ENCODE peak calls at places on chromosomes 4 and X, in ten cellular contexts. Q is lower leg skin, C is transverse colon, W is suprapubic skin, M is spleen, U is stomach, R is adrenal gland, O is breast epithelium, P is NB4, N is tibial nerve. D is an unnamed sample.

GRCh38 chr4:2817701-2818350 is 24.9 kb downstream of the SH3BP2 start:
- DNase-seq in Q (no peak), C (peak; percentile 66), W (no peak), M (peak; percentile 85), U (no peak), R (no peak), O (no peak), P (no peak), N (no peak), D (no peak)

GRCh38 chrX:154354013-154354412 is 20.4 kb downstream of the FLNA start:
- DNase-seq in Q (no peak), C (no peak), W (no peak), M (no peak), U (no peak), R (no peak), O (no peak), P (no peak), N (no peak), D (no peak)

GRCh38 chr4:83252782-83253405 is 31.7 kb downstream of the COQ2 start:
- DNase-seq in Q (no peak), C (peak; percentile 89), W (no peak), M (peak; percentile 83), U (peak; percentile 79), R (peak; percentile 72), O (no peak), P (peak; percentile 87), N (no peak), D (peak; percentile 83)

GRCh38 chrX:49850028-49850427 is 20.9 kb downstream of the PAGE4 start:
- DNase-seq in Q (no peak), C (no peak), W (no peak), M (no peak), U (no peak), R (no peak), O (no peak), P (peak; percentile 3), N (no peak), D (no peak)

GRCh38 chrX:10254746-10255145 is 98.0 kb downstream of the CLCN4 start:
- DNase-seq in Q (no peak), C (no peak), W (no peak), M (no peak), U (no peak), R (no peak), O (no peak), P (peak; percentile 8), N (no peak), D (no peak)

GRCh38 chr4:177706916-177707315 is 264.7 kb upstream of the AGA start:
- DNase-seq in Q (no peak), C (no peak), W (no peak), M (no peak), U (no peak), R (no peak), O (no peak), P (no peak), N (no peak), D (no peak)

GRCh38 chr4:25144870-25145481 is 15.3 kb downstream of the SEPSECS start:
- DNase-seq in Q (no peak), C (no peak), W (no peak), M (no peak), U (no peak), R (no peak), O (no peak), P (peak; percentile 51), N (no peak), D (no peak)

GRCh38 chrX:99348256-99348655 is 1061.8 kb downstream of the PCDH19 start:
- DNase-seq in Q (peak; percentile 62), C (no peak), W (no peak), M (no peak), U (no peak), R (no peak), O (no peak), P (no peak), N (no peak), D (no peak)

GRCh38 chr4:48681856-48682255 is 98.2 kb downstream of the FRYL start:
- DNase-seq in Q (no peak), C (no peak), W (no peak), M (no peak), U (no peak), R (no peak), O (no peak), P (no peak), N (no peak), D (no peak)

GRCh38 chrX:150854856-150855255 is 43.6 kb downstream of the CD99L2 start:
- DNase-seq in Q (no peak), C (no peak), W (no peak), M (no peak), U (no peak), R (no peak), O (no peak), P (no peak), N (no peak), D (no peak)

DNA sequence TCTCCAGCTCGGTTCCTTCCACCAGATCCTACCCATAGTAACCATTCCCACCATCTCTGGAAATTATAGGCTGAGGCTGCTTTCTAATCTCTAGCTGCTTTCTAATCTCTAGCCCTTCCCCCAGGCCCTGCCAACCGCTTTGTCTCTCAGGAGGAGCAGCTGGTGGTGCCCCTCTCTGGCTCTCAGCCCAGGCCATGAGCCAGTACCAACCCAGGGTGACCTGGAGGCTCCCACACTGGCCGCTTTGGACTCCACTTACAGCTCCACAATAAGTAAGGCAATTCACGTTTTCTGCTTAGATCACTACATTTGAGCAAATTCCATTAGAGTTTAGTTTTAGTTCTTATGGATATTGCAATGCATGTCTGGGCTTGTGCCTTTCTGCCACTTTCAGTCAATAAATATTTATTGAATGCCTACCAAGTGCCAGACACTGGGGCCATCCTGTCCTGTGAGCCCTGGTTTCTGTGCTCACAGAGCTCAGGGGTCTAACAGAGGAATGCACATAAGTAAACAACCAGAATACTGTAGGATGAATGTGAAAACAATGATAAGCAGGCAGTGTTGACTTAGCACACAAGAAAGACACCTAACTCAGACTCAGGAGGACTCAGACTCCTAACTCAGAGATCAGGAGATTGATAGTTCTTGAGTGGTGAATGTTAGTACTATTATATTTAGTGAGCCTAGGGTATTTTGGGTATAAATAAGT is 38.9 kb downstream of the SMC1A start:
- DNase-seq in Q (no peak), C (no peak), W (no peak), M (no peak), U (no peak), R (no peak), O (no peak), P (no peak), N (no peak), D (peak; percentile 43)
- TF ChIP-seq POLR2A in Q (no peak), C (no peak), W (no peak), M (no peak), U (no peak), R (no peak), O (no peak), P (no peak), N (no peak), D (no peak)

GRCh38 chr4:24116107-24116506 is 226.3 kb upstream of the PPARGC1A start:
- DNase-seq in Q (no peak), C (no peak), W (no peak), M (no peak), U (no peak), R (no peak), O (no peak), P (no peak), N (no peak), D (no peak)

GRCh38 chr4:24114444-24114843 is 224.6 kb upstream of the PPARGC1A start:
- DNase-seq in Q (no peak), C (no peak), W (no peak), M (no peak), U (no peak), R (no peak), O (no peak), P (no peak), N (no peak), D (no peak)

GRCh38 chr4:24115101-24115500 is 225.3 kb upstream of the PPARGC1A start:
- DNase-seq in Q (no peak), C (no peak), W (no peak), M (no peak), U (no peak), R (no peak), O (no peak), P (no peak), N (no peak), D (no peak)

GRCh38 chr4:24121395-24122175 is 231.7 kb upstream of the PPARGC1A start:
- DNase-seq in Q (no peak), C (no peak), W (no peak), M (no peak), U (no peak), R (no peak), O (no peak), P (no peak), N (no peak), D (no peak)

DNA sequence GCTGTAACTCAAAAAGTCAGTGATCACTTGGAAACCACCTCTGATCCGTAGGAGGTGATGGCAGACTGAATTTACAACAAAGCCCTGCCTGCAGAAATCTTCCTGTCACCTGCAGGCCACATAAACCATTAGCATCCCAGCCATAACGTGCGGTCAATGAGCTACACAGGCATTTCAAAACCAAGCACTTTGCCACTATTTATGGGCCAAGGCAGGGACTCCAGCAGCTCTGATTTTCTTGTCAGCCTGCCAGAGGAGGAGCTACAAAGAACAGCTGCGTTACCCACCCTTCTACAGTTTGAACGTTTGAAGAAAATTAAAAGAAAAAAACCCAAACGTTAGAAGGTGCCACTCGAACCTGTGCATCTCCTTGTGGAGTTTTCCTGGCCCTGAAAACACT is 228.2 kb upstream of the PPARGC1A start:
- DNase-seq in Q (no peak), C (no peak), W (no peak), M (no peak), U (no peak), R (no peak), O (no peak), P (no peak), N (no peak), D (no peak)
- TF ChIP-seq CTCF in Q (no peak), C (no peak), W (no peak), M (no peak), U (no peak), R (no peak), O (no peak), P (no peak), N (no peak), D (no peak)

DNA sequence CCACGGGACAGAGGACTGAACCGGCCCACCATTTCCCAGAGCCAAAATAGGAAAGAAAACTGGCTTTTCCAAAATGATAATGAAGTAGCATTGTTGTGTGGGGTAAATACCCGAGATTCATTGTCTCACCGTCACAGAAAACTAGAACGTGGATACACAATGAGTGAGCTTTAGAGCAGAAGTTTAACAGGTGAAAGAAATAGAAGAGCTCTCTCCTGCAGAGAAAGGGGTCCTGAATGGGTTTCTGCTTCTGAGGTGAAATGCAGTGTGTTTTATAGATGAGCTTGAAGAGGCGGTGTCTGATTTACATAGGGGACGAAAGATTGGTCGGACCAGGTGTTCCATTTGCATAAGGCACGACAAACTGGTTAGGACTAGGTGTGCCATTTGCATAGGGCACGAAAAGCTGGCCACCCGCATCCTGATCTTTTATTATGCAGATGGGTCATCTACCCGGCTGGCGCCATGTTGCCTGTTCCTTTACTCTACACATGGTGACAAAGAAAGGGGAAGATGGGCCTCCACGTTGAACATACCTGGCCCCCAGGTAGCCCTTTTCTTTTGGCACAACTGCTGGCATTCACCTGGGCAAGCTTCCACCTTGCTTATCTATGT is 118.1 kb downstream of the ATXN3L start:
- DNase-seq in Q (no peak), C (no peak), W (no peak), M (no peak), U (peak; percentile 27), R (no peak), O (no peak), P (no peak), N (no peak), D (no peak)
- TF ChIP-seq POLR2A in Q (no peak), C (no peak), W (no peak), M (no peak), U (no peak), R (no peak), O (no peak), P (no peak), N (no peak), D (no peak)

GRCh38 chr4:126843492-126844067 is 789.2 kb upstream of the INTU start:
- DNase-seq in Q (no peak), C (no peak), W (no peak), M (no peak), U (no peak), R (no peak), O (no peak), P (no peak), N (no peak), D (no peak)
- TF ChIP-seq CTCF in Q (no peak), C (no peak), W (no peak), M (no peak), U (no peak), R (no peak), O (no peak), P (no peak), N (no peak), D (no peak)